ENCODE peak calls at places on chromosomes 6 and 20, in nine cellular contexts. E is Right ventricle myocardium superior, N is fibroblast of pulmonary artery, J is NCI-H1092, P is hippocampal formation, H is HEK293T, K is endodermal cell, V is Calu3, Y is AG08396. S is an unnamed sample.
A peak's percentile ranks its signal among the peaks of the same experiment; 100 is the strongest.

GRCh38 chr6:43953256-43953655 is 174.0 kb downstream of the MRPL14 start:
- DNase-seq in E (no peak), N (no peak), J (no peak), P (no peak), H (no peak), K (peak; percentile 29), V (no peak), Y (no peak), S (no peak)

GRCh38 chr6:122696079-122696478 is 83.4 kb upstream of the FABP7 start:
- DNase-seq in E (no peak), N (peak; percentile 80), J (no peak), P (no peak), H (no peak), K (no peak), V (no peak), Y (peak; percentile 16), S (peak; percentile 64)

GRCh38 chr6:4010682-4011081 is 68.3 kb downstream of the FAM217A start:
- DNase-seq in E (no peak), N (no peak), J (no peak), P (no peak), H (no peak), K (no peak), V (no peak), Y (no peak), S (no peak)

GRCh38 chr6:78829407-78829806 is 37.9 kb upstream of the IRAK1BP1 start:
- DNase-seq in E (no peak), N (no peak), J (no peak), P (no peak), H (no peak), K (no peak), V (no peak), Y (no peak), S (no peak)

GRCh38 chr6:90110971-90111370 is 185.7 kb downstream of the BACH2 start:
- DNase-seq in E (no peak), N (no peak), J (no peak), P (no peak), H (no peak), K (no peak), V (no peak), Y (no peak), S (no peak)

GRCh38 chr20:48489046-48489463 is 338.7 kb downstream of the PREX1 start:
- DNase-seq in E (no peak), N (no peak), J (no peak), P (no peak), H (no peak), K (no peak), V (no peak), Y (no peak), S (no peak)

GRCh38 chr6:71531006-71531405 is 242.4 kb downstream of the OGFRL1 start:
- DNase-seq in E (no peak), N (no peak), J (no peak), P (no peak), H (no peak), K (no peak), V (no peak), Y (no peak), S (no peak)

GRCh38 chr6:118186676-118187567 is 279.9 kb downstream of the SLC35F1 start:
- DNase-seq in E (no peak), N (peak; percentile 6), J (no peak), P (no peak), H (no peak), K (no peak), V (no peak), Y (no peak), S (no peak)

GRCh38 chr20:13458860-13459451 is 179.8 kb downstream of the TASP1 start:
- DNase-seq in E (no peak), N (peak; percentile 68), J (no peak), P (no peak), H (peak; percentile 41), K (peak; percentile 62), V (peak; percentile 9), Y (peak; percentile 48), S (peak; percentile 60)

GRCh38 chr6:110053395-110054240 is 75.5 kb downstream of the GPR6 start:
- DNase-seq in E (no peak), N (peak; percentile 76), J (peak; percentile 13), P (peak; percentile 49), H (peak; percentile 70), K (peak; percentile 72), V (peak; percentile 44), Y (peak; percentile 65), S (peak; percentile 72)

GRCh38 chr6:162889303-162889702 is 161.5 kb downstream of the PACRG start:
- DNase-seq in E (no peak), N (no peak), J (no peak), P (no peak), H (no peak), K (no peak), V (no peak), Y (no peak), S (no peak)

GRCh38 chr6:4624726-4625125 is 151.5 kb upstream of the CDYL start:
- DNase-seq in E (no peak), N (no peak), J (no peak), P (no peak), H (no peak), K (no peak), V (no peak), Y (no peak), S (no peak)